ENCODE peak calls at places on chromosome 15, in six cellular contexts. H, M, R, S, P and E are unnamed samples.

GRCh38 chr15:82183121-82184031 is 79.2 kb downstream of the EFL1 start:
- DNase-seq in H (no peak), R (no peak), S (no peak), P (peak; percentile 35), M (no peak), E (no peak)

GRCh38 chr15:31300981-31301686 is 25.5 kb upstream of the KLF13 start:
- DNase-seq in S (no peak), P (no peak), R (no peak), H (no peak), M (no peak), E (no peak)

GRCh38 chr15:38266247-38266996 is 13.8 kb downstream of the SPRED1 start:
- DNase-seq in P (peak; percentile 17), H (no peak), S (no peak), R (no peak), M (peak; percentile 36), E (no peak)

GRCh38 chr15:42253300-42253699 is 19.7 kb upstream of the GANC start:
- DNase-seq in H (no peak), R (no peak), P (no peak), S (no peak), M (no peak), E (no peak)

GRCh38 chr15:46502668-46503067 is 867.8 kb downstream of the SQOR start:
- DNase-seq in P (peak; percentile 39), R (no peak), M (no peak), S (no peak), H (peak; percentile 0), E (no peak)

GRCh38 chr15:94602771-94603474 is 371.6 kb downstream of the MCTP2 start:
- DNase-seq in M (no peak), R (no peak), H (no peak), P (no peak), S (no peak), E (no peak)

GRCh38 chr15:65424683-65425082 is 1.9 kb upstream of the IGDCC4 start:
- DNase-seq in P (no peak), S (no peak), M (no peak), H (no peak), R (no peak), E (no peak)

GRCh38 chr15:33152502-33153109 is 41.9 kb downstream of the FMN1 start:
- DNase-seq in M (no peak), R (no peak), P (no peak), S (no peak), H (no peak), E (no peak)

GRCh38 chr15:64688179-64688578 is 87.2 kb downstream of the RBPMS2 start:
- DNase-seq in M (no peak), H (no peak), R (no peak), P (no peak), S (no peak), E (no peak)

GRCh38 chr15:45134046-45134445 is 4.3 kb downstream of the DUOX1 start:
- DNase-seq in S (no peak), P (no peak), R (no peak), H (no peak), M (no peak), E (peak; percentile 40)

GRCh38 chr15:49273734-49274318 is 103.8 kb downstream of the GALK2 start:
- DNase-seq in S (no peak), R (no peak), M (no peak), H (no peak), P (no peak), E (no peak)

GRCh38 chr15:40328711-40329240 is 5.3 kb downstream of the INAFM2 start:
- DNase-seq in H (no peak), R (no peak), S (no peak), P (no peak), M (no peak), E (no peak)

GRCh38 chr15:101167366-101167790 is 84.5 kb downstream of the CHSY1 start:
- DNase-seq in P (peak; percentile 53), H (no peak), R (no peak), M (no peak), S (no peak), E (no peak)
- H3K4me1 ChIP-seq in P (peaks cover 53% of the 10 kb centered on the region), H (no peaks in the 10 kb centered on the region), R (no peaks in the 10 kb centered on the region), M (peaks cover 3% of the 10 kb centered on the region), S (peaks cover 67% of the 10 kb centered on the region), E (peaks cover 64% of the 10 kb centered on the region)

GRCh38 chr15:58886921-58887320 is 46.6 kb downstream of the SLTM start:
- DNase-seq in H (no peak), P (no peak), S (no peak), M (no peak), R (no peak), E (no peak)

DNA sequence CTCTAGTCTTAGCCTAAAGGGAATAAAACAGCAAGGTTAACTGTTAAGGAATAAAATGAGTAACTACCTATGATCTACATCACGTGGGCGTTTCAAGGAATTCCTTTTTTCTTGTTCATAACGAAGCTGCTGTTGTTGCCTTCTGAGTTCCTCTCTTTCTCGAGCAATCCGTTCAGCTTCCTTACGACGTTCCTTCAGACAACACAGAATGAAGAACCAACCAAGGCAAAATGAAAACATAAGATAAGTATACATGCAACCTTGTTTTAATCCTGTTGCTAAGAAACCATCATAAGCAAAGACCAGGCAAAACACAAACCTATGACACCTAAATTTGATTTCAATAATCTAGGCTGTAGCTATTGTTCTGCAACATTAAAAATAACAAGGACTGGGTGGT is 44.1 kb downstream of the SLTM start:
- DNase-seq in S (no peak), H (no peak), P (no peak), M (no peak), R (no peak), E (no peak)
- H3K36me3 ChIP-seq in S (peaks cover 48% of the 10 kb centered on the region), H (peaks cover 99% of the 10 kb centered on the region), P (peaks cover 77% of the 10 kb centered on the region), M (peaks cover 9% of the 10 kb centered on the region), R (peaks cover 27% of the 10 kb centered on the region), E (peaks cover 99% of the 10 kb centered on the region)

GRCh38 chr15:77525907-77526581 is 105.4 kb downstream of the HMG20A start:
- DNase-seq in S (no peak), M (peak; percentile 22), R (no peak), H (no peak), P (no peak), E (no peak)
- H3K4me3 ChIP-seq in S (no peak overlapping the region), M (no peak overlapping the region), R (no peak overlapping the region), H (no peak overlapping the region), P (no peak overlapping the region), E (no peak overlapping the region)

GRCh38 chr15:60548101-60548500 is 69.2 kb upstream of the ICE2 start:
- DNase-seq in H (no peak), M (no peak), P (no peak), R (no peak), S (no peak), E (no peak)
- H3K4me1 ChIP-seq in H (no peaks in the 10 kb centered on the region), M (no peaks in the 10 kb centered on the region), P (no peaks in the 10 kb centered on the region), R (no peaks in the 10 kb centered on the region), S (peaks cover 30% of the 10 kb centered on the region), E (peaks cover 3% of the 10 kb centered on the region)